ENCODE peak calls at places on chromosomes 1 and 21, in five cellular contexts. A is lower lobe of right lung, F is thoracic aorta, R is uterus, Q is adrenal gland. N is an unnamed sample.
A peak's percentile ranks its signal among the peaks of the same experiment; 100 is the strongest.

GRCh38 chr1:161506336-161507223 is 1.3 kb downstream of the FCGR2A start:
- DNase-seq in A (peak; percentile 73), F (no peak), R (no peak), Q (no peak), N (no peak)

GRCh38 chr1:59742526-59742925 is 72.2 kb upstream of the HOOK1 start:
- DNase-seq in A (no peak), F (no peak), R (no peak), Q (no peak), N (no peak)

GRCh38 chr1:15028117-15028516 is 125.4 kb upstream of the TMEM51 start:
- DNase-seq in A (no peak), F (peak; percentile 57), R (no peak), Q (no peak), N (peak; percentile 53)

GRCh38 chr1:164363980-164364379 is 195.0 kb upstream of the PBX1 start:
- DNase-seq in A (no peak), F (no peak), R (no peak), Q (no peak), N (no peak)

GRCh38 chr1:236502579-236502971 is 21.2 kb upstream of the LGALS8 start:
- DNase-seq in A (no peak), F (no peak), R (no peak), Q (no peak), N (no peak)

GRCh38 chr1:219812086-219812485 is 116.3 kb downstream of the SLC30A10 start:
- DNase-seq in A (no peak), F (no peak), R (no peak), Q (no peak), N (no peak)

GRCh38 chr21:38561205-38561604 is 62.9 kb upstream of the ERG start:
- DNase-seq in A (no peak), F (no peak), R (no peak), Q (no peak), N (no peak)

GRCh38 chr1:221667504-221667903 is 74.4 kb downstream of the DUSP10 start:
- DNase-seq in A (no peak), F (no peak), R (no peak), Q (no peak), N (no peak)

GRCh38 chr1:4268890-4269286 is 368.8 kb upstream of the C1orf174 start:
- DNase-seq in A (no peak), F (no peak), R (no peak), Q (no peak), N (no peak)

GRCh38 chr1:1539310-1540014 is 962 bp downstream of the TMEM240 start:
- DNase-seq in A (no peak), F (no peak), R (peak; percentile 54), Q (peak; percentile 55), N (no peak)

GRCh38 chr1:114216431-114217173 is 62.9 kb upstream of the SYT6 start:
- DNase-seq in A (no peak), F (no peak), R (no peak), Q (no peak), N (no peak)

GRCh38 chr1:114215426-114215825 is 61.8 kb upstream of the SYT6 start:
- DNase-seq in A (no peak), F (no peak), R (no peak), Q (no peak), N (no peak)

GRCh38 chr1:114222920-114223319 is 69.3 kb upstream of the SYT6 start:
- DNase-seq in A (no peak), F (no peak), R (no peak), Q (no peak), N (no peak)

GRCh38 chr1:114218397-114219237 is 64.9 kb upstream of the SYT6 start:
- DNase-seq in A (no peak), F (no peak), R (no peak), Q (no peak), N (no peak)

DNA sequence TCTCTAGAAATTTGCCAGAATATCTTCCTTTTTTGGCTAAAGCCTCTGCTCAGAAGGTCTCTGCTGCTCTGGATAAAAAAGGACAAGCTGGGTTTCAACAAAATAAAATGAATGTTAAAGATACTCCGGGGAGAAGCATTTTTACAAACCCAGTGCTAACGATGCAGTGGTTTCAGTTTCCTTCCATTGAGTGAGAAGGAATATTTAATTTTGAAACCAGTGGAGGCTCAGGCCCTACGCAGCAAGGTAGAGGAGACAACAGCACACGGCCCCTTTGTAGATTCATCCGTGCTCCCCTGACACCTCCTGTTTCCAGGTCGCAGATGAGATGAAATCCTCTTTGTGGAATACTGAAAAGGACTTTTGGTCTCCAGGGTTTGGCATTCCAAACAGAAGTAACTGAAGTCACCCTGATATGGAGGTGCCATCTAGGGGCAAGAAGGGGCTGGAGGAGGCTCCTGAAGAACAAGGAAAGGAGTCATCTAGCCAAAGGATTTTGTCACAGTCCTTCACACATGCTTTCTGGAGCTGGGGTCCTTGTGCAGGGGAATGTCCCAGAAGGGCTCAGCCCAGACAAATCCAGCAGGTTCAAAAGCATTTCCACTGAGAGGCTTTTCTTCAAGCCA is 65.7 kb upstream of the SYT6 start:
- DNase-seq in A (no peak), F (no peak), R (no peak), Q (no peak), N (no peak)
- TF ChIP-seq CTCF in A (no peak), F (no peak), R (peak; percentile 12), Q (no peak), N (no peak)

GRCh38 chr1:113488576-113489177 is 98.4 kb downstream of the MAGI3 start:
- DNase-seq in A (no peak), F (no peak), R (no peak), Q (no peak), N (no peak)
- H3K4me3 ChIP-seq in A (no peak overlapping the region), F (no peak overlapping the region), R (no peak overlapping the region), Q (no peak overlapping the region), N (no peak overlapping the region)

GRCh38 chr21:42245348-42246185 is 26.6 kb downstream of the ABCG1 start:
- DNase-seq in A (peak; percentile 43), F (no peak), R (no peak), Q (peak; percentile 54), N (no peak)
- H3K4me1 ChIP-seq in A (peaks cover 25% of the 10 kb centered on the region), F (peaks cover 4% of the 10 kb centered on the region), R (no peaks in the 10 kb centered on the region), Q (peaks cover 25% of the 10 kb centered on the region), N (no peaks in the 10 kb centered on the region)

GRCh38 chr21:31786164-31786920 is 54.4 kb upstream of the SCAF4 start:
- DNase-seq in A (no peak), F (no peak), R (no peak), Q (no peak), N (no peak)

GRCh38 chr21:31781737-31782136 is 49.8 kb upstream of the SCAF4 start:
- DNase-seq in A (no peak), F (peak; percentile 21), R (no peak), Q (peak; percentile 33), N (no peak)

GRCh38 chr21:31777857-31778256 is 45.9 kb upstream of the SCAF4 start:
- DNase-seq in A (no peak), F (no peak), R (no peak), Q (no peak), N (no peak)

DNA sequence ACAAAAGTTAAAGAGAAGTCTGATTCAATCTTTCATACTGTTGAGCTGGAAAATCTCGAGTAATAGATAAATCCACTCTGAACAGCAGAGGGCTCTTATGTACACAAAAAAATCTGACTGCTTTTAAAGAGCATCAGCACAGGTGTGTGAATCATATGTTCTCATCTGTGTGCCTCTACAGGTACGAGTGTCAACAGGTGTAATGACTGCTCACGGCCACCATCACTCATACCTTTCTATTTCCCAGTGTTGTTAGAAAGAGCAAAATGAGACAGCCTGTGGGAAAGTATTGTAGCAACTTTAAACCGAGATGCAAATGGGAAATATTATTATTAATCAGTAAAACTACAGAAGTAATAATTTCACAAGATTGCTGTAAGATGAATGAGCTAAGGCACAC is 49.0 kb upstream of the SCAF4 start:
- DNase-seq in A (no peak), F (no peak), R (no peak), Q (no peak), N (no peak)
- TF ChIP-seq CTCF in A (no peak), F (no peak), R (no peak), Q (no peak), N (no peak)

DNA sequence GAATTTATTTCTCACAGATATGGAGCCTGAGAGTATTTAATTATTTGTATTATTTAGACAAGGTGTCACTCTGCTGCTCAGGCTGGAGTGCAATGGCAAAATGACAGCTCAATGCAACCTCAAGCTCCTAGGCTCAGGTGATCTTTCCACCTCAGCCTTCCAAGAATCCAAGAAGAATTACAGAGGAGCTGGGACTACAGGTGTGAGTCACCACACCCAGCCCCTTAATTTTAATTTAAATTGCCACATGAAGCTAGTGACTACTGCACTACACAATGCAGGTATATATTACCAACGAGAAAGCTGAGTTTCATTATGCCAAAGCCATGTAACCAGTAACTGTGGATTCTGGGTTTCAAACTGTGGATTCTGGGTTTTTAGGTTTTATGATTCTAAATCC is 2.1 kb downstream of the KHDC4 start:
- DNase-seq in A (no peak), F (no peak), R (no peak), Q (no peak), N (no peak)
- H3K4me3 ChIP-seq in A (peak overlapping the region; percentile 66), F (peak overlapping the region; percentile 38), R (no peak overlapping the region), Q (no peak overlapping the region), N (peak overlapping the region; percentile 84)

DNA sequence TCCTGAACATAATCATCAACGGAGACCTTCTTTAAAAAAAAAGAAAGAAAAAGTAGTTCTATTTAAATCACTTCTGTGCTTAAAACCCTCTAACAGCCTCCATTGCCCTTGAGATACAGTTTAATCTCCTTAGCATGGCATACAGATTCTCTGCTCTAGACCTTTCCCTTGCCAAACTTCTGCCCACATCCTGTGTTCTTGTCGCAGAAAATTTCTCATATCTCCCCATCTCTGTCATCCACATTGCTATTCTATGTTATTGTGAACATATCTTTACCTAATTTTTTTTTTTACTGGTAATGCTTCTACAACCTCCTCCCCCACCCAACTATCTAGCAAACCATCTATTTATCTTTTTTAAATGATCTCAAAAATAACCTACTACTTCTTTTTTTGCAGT is 135.7 kb upstream of the PROX1 start:
- DNase-seq in A (no peak), F (no peak), R (no peak), Q (no peak), N (no peak)
- H3K4me1 ChIP-seq in A (no peaks in the 10 kb centered on the region), F (no peaks in the 10 kb centered on the region), R (no peaks in the 10 kb centered on the region), Q (no peaks in the 10 kb centered on the region), N (no peaks in the 10 kb centered on the region)

DNA sequence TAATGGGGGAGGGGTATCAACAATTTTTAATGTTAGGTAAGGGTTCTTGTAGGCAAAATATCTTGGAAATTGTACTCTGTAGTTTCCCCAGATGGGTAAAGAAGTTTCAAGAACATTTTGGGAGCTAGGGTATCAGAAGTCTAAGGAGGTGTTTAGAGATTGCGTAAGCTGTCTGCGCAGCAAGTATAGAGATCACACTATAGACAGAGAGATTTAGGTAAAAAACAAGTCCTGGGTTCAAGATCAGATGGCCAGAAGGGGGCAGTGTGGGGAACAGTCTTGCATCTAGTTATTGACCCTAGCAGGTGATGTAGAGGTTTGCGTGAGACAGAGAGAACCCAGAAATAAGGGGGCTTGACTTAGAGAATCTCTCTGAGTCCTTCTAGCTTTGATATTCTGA is 80.8 kb downstream of the S1PR1 start:
- DNase-seq in A (no peak), F (no peak), R (no peak), Q (no peak), N (no peak)
- TF ChIP-seq CTCF in A (no peak), F (no peak), R (no peak), Q (no peak), N (no peak)